ENCODE peak calls at places on chromosomes 6 and 20, in ten cellular contexts. B, F, I, O, X, T, A, H, S and M are unnamed samples.

GRCh38 chr6:1136415-1136774 is 175.5 kb upstream of the FOXQ1 start:
- DNase-seq in B (no peak), F (peak), I (no peak), O (no peak), X (no peak), T (peak), A (no peak), H (no peak), S (peak), M (no peak)

GRCh38 chr6:41587223-41587879 is 41.2 kb downstream of the FOXP4 start:
- DNase-seq in B (no peak), F (no peak), I (peak), O (no peak), X (no peak), T (no peak), A (no peak), H (no peak), S (no peak), M (no peak)

GRCh38 chr20:21315138-21315537 is 12.0 kb downstream of the XRN2 start:
- DNase-seq in B (no peak), F (no peak), I (no peak), O (no peak), X (no peak), T (peak), A (peak), H (no peak), S (peak), M (no peak)

GRCh38 chr6:40312213-40313015 is 274.8 kb downstream of the LRFN2 start:
- DNase-seq in B (no peak), F (no peak), I (no peak), O (no peak), X (no peak), T (no peak), A (peak), H (no peak), S (peak), M (no peak)

GRCh38 chr6:42140051-42140450 is 2.4 kb downstream of the C6orf132 start:
- DNase-seq in B (no peak), F (no peak), I (no peak), O (no peak), X (no peak), T (peak), A (peak), H (no peak), S (peak), M (peak)

GRCh38 chr6:33628401-33628964 is 7.4 kb downstream of the ITPR3 start:
- DNase-seq in B (no peak), F (no peak), I (no peak), O (no peak), X (no peak), T (no peak), A (no peak), H (no peak), S (no peak), M (no peak)

GRCh38 chr20:17558154-17558940 is 11.5 kb upstream of the DSTN start:
- DNase-seq in B (peak), F (peak), I (no peak), O (no peak), X (no peak), T (peak), A (peak), H (no peak), S (peak), M (no peak)

GRCh38 chr20:8829232-8829631 is 239.7 kb upstream of the PLCB4 start:
- DNase-seq in B (peak), F (peak), I (no peak), O (no peak), X (no peak), T (no peak), A (peak), H (no peak), S (peak), M (no peak)

GRCh38 chr6:49949062-49949461 is 14.9 kb downstream of the DEFB114 start:
- DNase-seq in B (no peak), F (no peak), I (no peak), O (no peak), X (no peak), T (no peak), A (no peak), H (no peak), S (peak), M (no peak)

GRCh38 chr20:63318391-63319163 is 25.6 kb downstream of the COL20A1 start:
- DNase-seq in B (no peak), F (no peak), I (no peak), O (no peak), X (no peak), T (no peak), A (no peak), H (no peak), S (no peak), M (no peak)

GRCh38 chr20:48302149-48302548 is 516.9 kb upstream of the SULF2 start:
- DNase-seq in B (no peak), F (no peak), I (no peak), O (no peak), X (no peak), T (no peak), A (no peak), H (no peak), S (no peak), M (no peak)